ENCODE peak calls at places on chromosome 1, in four cellular contexts. I is RWPE1, U is NCI-H146, W is left colon. G is an unnamed sample.

GRCh38 chr1:187715483-187715882 is 886.7 kb downstream of the PLA2G4A start:
- DNase-seq in I (no peak), U (no peak), W (no peak), G (no peak)

GRCh38 chr1:66687333-66687732 is 64.9 kb upstream of the DYNLT5 start:
- DNase-seq in I (no peak), U (no peak), W (no peak), G (no peak)

GRCh38 chr1:221886311-221887090 is 144.6 kb upstream of the DUSP10 start:
- DNase-seq in I (no peak), U (no peak), W (no peak), G (peak; percentile 52)

GRCh38 chr1:159161001-159161718 is 10.3 kb upstream of the CADM3 start:
- DNase-seq in I (peak; percentile 78), U (peak; percentile 20), W (peak; percentile 66), G (peak; percentile 62)

GRCh38 chr1:29453502-29454240 is 217.3 kb downstream of the PTPRU start:
- DNase-seq in I (peak; percentile 68), U (peak; percentile 46), W (no peak), G (peak; percentile 28)

GRCh38 chr1:24551290-24551859 is 4.5 kb upstream of the NCMAP start:
- DNase-seq in I (no peak), U (no peak), W (peak; percentile 54), G (no peak)

GRCh38 chr1:116910379-116911165 is 856 bp downstream of the PTGFRN start:
- DNase-seq in I (peak; percentile 41), U (peak; percentile 67), W (peak; percentile 71), G (no peak)

GRCh38 chr1:64122588-64122987 is 80.8 kb upstream of the UBE2U start:
- DNase-seq in I (no peak), U (no peak), W (no peak), G (peak; percentile 13)

GRCh38 chr1:57748696-57749095 is 324.8 kb upstream of the DAB1 start:
- DNase-seq in I (no peak), U (no peak), W (no peak), G (no peak)

GRCh38 chr1:214416417-214417212 is 134.8 kb downstream of the PTPN14 start:
- DNase-seq in I (peak; percentile 57), U (no peak), W (no peak), G (no peak)

GRCh38 chr1:29266912-29267311 is 30.6 kb downstream of the PTPRU start:
- DNase-seq in I (no peak), U (no peak), W (no peak), G (no peak)

GRCh38 chr1:209895709-209896108 is 42.3 kb upstream of the SYT14 start:
- DNase-seq in I (peak; percentile 39), U (no peak), W (no peak), G (peak; percentile 90)

GRCh38 chr1:185426761-185427698 is 110.0 kb upstream of the IVNS1ABP start:
- DNase-seq in I (no peak), U (no peak), W (no peak), G (no peak)

GRCh38 chr1:202692959-202693555 is 17.2 kb downstream of the SYT2 start:
- DNase-seq in I (peak; percentile 90), U (peak; percentile 54), W (peak; percentile 82), G (no peak)

GRCh38 chr1:229579101-229579651 is 20.7 kb upstream of the ABCB10 start:
- DNase-seq in I (no peak), U (peak; percentile 75), W (peak; percentile 40), G (no peak)

GRCh38 chr1:192530254-192530653 is 45.3 kb upstream of the RGS1 start:
- DNase-seq in I (no peak), U (no peak), W (no peak), G (no peak)

GRCh38 chr1:223682502-223682901 is 17.0 kb upstream of the CAPN8 start:
- DNase-seq in I (no peak), U (no peak), W (no peak), G (no peak)

G was measured in foreskin keratinocyte.